ENCODE peak calls at places on chromosomes 6 and 20, in eight cellular contexts. M is HCT116, O is MM.1S, T is GM23248, V is fibroblast of lung, L is endodermal cell, W is PC-3, S is DND-41. F is an unnamed sample.
A peak's percentile ranks its signal among the peaks of the same experiment; 100 is the strongest.

GRCh38 chr6:3237761-3238662 is 10.6 kb upstream of the TUBB2B start:
- DNase-seq in O (peak; percentile 75), W (no peak), M (no peak), S (no peak), V (no peak), L (peak; percentile 59), T (no peak), F (no peak)

GRCh38 chr6:27591660-27592059 is 118.8 kb upstream of the ZNF184 start:
- DNase-seq in O (no peak), W (peak; percentile 60), S (no peak), M (no peak), V (peak; percentile 53), T (peak; percentile 34), L (peak; percentile 81), F (peak; percentile 62)

GRCh38 chr6:157224178-157224956 is 99.0 kb downstream of the TMEM242 start:
- DNase-seq in L (no peak), M (no peak), O (no peak), V (no peak), W (no peak), S (no peak), T (no peak), F (peak; percentile 98)

GRCh38 chr20:9218412-9219001 is 149.6 kb downstream of the PLCB4 start:
- DNase-seq in L (no peak), T (peak; percentile 66), W (no peak), S (no peak), O (no peak), V (peak; percentile 52), M (no peak), F (no peak)

GRCh38 chr6:43833223-43833995 is 63.4 kb downstream of the VEGFA start:
- DNase-seq in T (no peak), L (no peak), V (no peak), M (no peak), O (no peak), W (peak; percentile 17), S (no peak), F (no peak)

GRCh38 chr6:168370310-168370991 is 50.9 kb upstream of the DACT2 start:
- DNase-seq in V (no peak), S (peak; percentile 26), T (peak; percentile 55), L (peak; percentile 94), O (peak; percentile 14), M (peak; percentile 32), W (peak; percentile 50), F (peak; percentile 86)

GRCh38 chr6:106513813-106514212 is 115.5 kb downstream of the RTN4IP1 start:
- DNase-seq in O (no peak), S (peak; percentile 30), M (no peak), V (peak; percentile 42), W (peak; percentile 63), T (peak; percentile 46), L (no peak), F (peak; percentile 75)

GRCh38 chr6:158226655-158227512 is 58.7 kb downstream of the GTF2H5 start:
- DNase-seq in S (no peak), T (no peak), O (no peak), L (peak; percentile 44), V (no peak), M (no peak), W (no peak), F (no peak)

GRCh38 chr6:111650049-111650448 is 44.4 kb upstream of the TRAF3IP2 start:
- DNase-seq in W (no peak), S (no peak), T (no peak), O (no peak), M (no peak), V (no peak), L (no peak), F (no peak)

GRCh38 chr20:63204362-63204761 is 11.6 kb downstream of the YTHDF1 start:
- DNase-seq in T (no peak), O (no peak), M (no peak), W (no peak), S (no peak), V (no peak), L (no peak), F (no peak)

GRCh38 chr6:22418714-22419113 is 121.9 kb upstream of the PRL start:
- DNase-seq in S (no peak), W (no peak), O (no peak), M (no peak), V (no peak), L (no peak), T (no peak), F (no peak)

GRCh38 chr20:23356203-23356602 is 5.6 kb downstream of the NXT1 start:
- DNase-seq in T (no peak), O (no peak), M (no peak), V (no peak), S (no peak), L (peak; percentile 85), W (no peak), F (no peak)

GRCh38 chr20:50285376-50286173 is 94.9 kb downstream of the CEBPB start:
- DNase-seq in M (no peak), V (peak; percentile 87), S (no peak), O (no peak), T (peak; percentile 87), L (no peak), W (peak; percentile 34), F (no peak)

DNA sequence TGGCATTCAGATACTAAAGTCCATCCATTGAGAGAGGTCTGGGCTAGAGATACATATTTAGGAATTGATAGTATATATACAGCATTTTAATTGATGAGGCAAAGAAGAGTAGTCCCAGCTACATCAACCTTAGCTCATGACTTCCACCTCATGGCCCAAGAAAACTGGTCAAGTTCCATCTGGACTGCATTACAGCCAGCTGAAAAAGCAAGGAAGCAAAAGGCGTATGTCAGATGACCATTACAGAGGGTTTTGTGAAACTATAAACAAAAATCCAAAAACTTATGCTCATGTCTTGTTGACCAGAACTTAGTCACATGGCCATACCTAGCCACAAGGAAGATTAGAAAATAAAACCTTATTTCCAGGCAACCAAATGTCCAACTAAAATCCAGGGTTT is 46.8 kb upstream of the RNF146 start:
- DNase-seq in T (no peak), L (no peak), S (no peak), W (no peak), V (no peak), M (no peak), O (no peak), F (no peak)
- H3K27ac ChIP-seq in T (no peak overlapping the region), L (no peak overlapping the region), S (no peak overlapping the region), W (no peak overlapping the region), V (no peak overlapping the region), M (no peak overlapping the region), O (no peak overlapping the region), F (no peak overlapping the region)

GRCh38 chr20:14848806-14849205 is 511.4 kb upstream of the FLRT3 start:
- DNase-seq in M (no peak), O (no peak), T (no peak), W (no peak), S (no peak), L (no peak), V (no peak), F (no peak)

DNA sequence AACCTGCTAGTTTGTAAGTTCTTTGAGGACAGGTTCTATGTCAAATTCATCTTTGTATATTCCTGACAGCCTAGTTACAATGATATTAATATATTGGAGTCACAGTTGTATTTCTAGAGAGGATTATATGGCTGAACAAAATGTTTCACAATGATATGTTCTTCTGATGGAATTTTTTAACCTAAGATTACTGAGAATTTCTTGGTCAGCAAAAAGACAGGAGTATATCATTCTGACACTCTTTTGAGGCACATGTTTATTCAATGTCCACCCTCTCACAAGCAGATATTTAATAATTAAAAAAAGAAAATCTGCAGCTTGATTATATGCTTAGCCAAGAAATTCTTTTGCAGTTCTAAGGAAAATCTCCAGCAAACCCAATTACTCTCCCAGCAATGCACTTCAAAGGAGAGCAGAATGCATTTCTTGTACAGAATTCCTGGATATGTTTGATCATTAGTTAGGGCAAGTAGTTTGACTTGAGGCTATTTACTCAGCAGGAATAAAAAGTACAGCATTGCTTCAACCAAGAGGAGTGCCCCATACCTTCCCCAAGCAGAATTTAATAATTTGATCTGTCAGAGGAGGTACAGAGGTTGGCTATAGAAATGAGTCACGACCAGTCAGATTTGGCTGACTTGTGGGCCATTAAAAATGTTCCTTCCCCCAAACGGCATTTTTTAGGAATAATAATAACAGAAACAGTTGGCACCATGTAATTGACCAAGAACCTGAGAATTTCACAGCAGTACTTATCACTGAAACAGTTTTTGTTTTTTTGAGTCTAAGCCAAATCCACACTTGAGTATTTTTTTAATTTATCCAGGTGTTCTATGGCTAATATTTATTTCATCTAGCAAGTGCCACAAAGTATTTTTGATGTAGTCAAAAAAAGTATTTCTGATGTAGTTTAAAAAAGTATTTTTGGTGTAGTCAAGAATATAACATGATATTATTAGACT is 508.1 kb upstream of the FLRT3 start:
- DNase-seq in M (no peak), L (no peak), O (no peak), W (peak; percentile 95), S (no peak), T (peak; percentile 5), V (no peak), F (no peak)
- H3K27me3 ChIP-seq in M (no peaks in the 10 kb centered on the region), L (no peaks in the 10 kb centered on the region), O (no peaks in the 10 kb centered on the region), W (no peaks in the 10 kb centered on the region), S (no peaks in the 10 kb centered on the region), T (no peaks in the 10 kb centered on the region), V (no peaks in the 10 kb centered on the region), F (no peaks in the 10 kb centered on the region)

GRCh38 chr20:43982886-43983285 is 68.2 kb downstream of the TOX2 start:
- DNase-seq in T (no peak), S (no peak), M (no peak), L (no peak), V (no peak), O (no peak), W (no peak), F (peak; percentile 88)

GRCh38 chr20:43983359-43983758 is 68.7 kb downstream of the TOX2 start:
- DNase-seq in T (no peak), O (peak; percentile 30), S (peak; percentile 52), M (no peak), L (peak; percentile 77), W (peak; percentile 19), V (no peak), F (peak; percentile 76)

GRCh38 chr20:43984587-43984986 is 69.9 kb downstream of the TOX2 start:
- DNase-seq in S (no peak), W (no peak), M (no peak), L (no peak), O (no peak), V (no peak), T (no peak), F (no peak)

GRCh38 chr20:43985121-43985520 is 70.5 kb downstream of the TOX2 start:
- DNase-seq in T (no peak), O (no peak), V (no peak), L (no peak), W (no peak), S (no peak), M (no peak), F (no peak)

DNA sequence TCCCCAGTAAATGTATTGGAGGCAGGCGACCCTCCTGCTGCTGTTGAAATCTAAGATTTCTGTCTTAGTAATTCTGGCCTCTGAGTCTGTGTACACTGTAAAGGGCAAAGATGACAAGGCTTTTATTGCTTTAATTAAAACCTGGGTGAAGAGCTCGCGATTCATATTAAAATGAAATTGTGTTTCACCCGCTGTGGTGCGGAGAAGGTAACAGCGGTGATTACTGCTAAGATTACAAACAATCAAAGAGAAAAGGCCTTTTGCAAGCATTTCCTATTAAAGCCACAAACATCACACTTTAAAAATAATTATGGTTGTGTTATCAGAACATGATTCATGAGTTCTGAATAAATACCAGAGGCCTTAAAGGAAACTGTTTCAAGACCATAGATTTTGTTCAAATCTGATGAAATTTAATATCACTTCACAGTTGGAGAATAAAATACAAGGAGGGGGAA is 69.3 kb downstream of the TOX2 start:
- DNase-seq in L (no peak), T (no peak), M (no peak), V (no peak), W (no peak), O (no peak), S (no peak), F (no peak)
- H3K9ac ChIP-seq in L (no peak overlapping the region), T (no peak overlapping the region), M (no peak overlapping the region), V (no peak overlapping the region), W (no peak overlapping the region), O (no peak overlapping the region), S (no peak overlapping the region), F (no peak overlapping the region)

GRCh38 chr20:24701668-24702067 is 232.2 kb downstream of the SYNDIG1 start:
- DNase-seq in S (no peak), L (peak; percentile 10), W (no peak), O (no peak), T (no peak), V (no peak), M (no peak), F (no peak)
- H3K27ac ChIP-seq in S (no peak overlapping the region), L (no peak overlapping the region), W (no peak overlapping the region), O (no peak overlapping the region), T (no peak overlapping the region), V (no peak overlapping the region), M (no peak overlapping the region), F (no peak overlapping the region)